ENCODE peak calls at places on chromosomes 16 and 17, in six cellular contexts. One of them, this sample, is unnamed.

GRCh38 chr16:23185661-23186060 is 3.1 kb downstream of the SCNN1G start:
- DNase-seq in hepatic stellate cell: no peak
- DNase-seq in progenitor cell of endocrine pancreas: no peak
- DNase-seq in adipocyte: no peak
- DNase-seq in midbrain: no peak
- DNase-seq in COR-L47: no peak
- DNase-seq in this sample: no peak

GRCh38 chr17:48529191-48529979 is 1.4 kb downstream of the HOXB1 start:
- DNase-seq in hepatic stellate cell: no peak
- DNase-seq in progenitor cell of endocrine pancreas: no peak
- DNase-seq in adipocyte: no peak
- DNase-seq in midbrain: no peak
- DNase-seq in COR-L47: no peak
- DNase-seq in this sample: no peak

GRCh38 chr17:66715745-66716156 is 119.2 kb upstream of the CACNG5 start:
- DNase-seq in hepatic stellate cell: peak
- DNase-seq in progenitor cell of endocrine pancreas: no peak
- DNase-seq in adipocyte: peak
- DNase-seq in midbrain: peak
- DNase-seq in COR-L47: peak
- DNase-seq in this sample: no peak

GRCh38 chr16:23103603-23104002 is 45.6 kb downstream of the USP31 start:
- DNase-seq in hepatic stellate cell: no peak
- DNase-seq in progenitor cell of endocrine pancreas: no peak
- DNase-seq in adipocyte: no peak
- DNase-seq in midbrain: no peak
- DNase-seq in COR-L47: no peak
- DNase-seq in this sample: no peak

GRCh38 chr16:16025214-16025968 is 76.0 kb downstream of the ABCC1 start:
- DNase-seq in hepatic stellate cell: peak
- DNase-seq in progenitor cell of endocrine pancreas: no peak
- DNase-seq in adipocyte: peak
- DNase-seq in midbrain: no peak
- DNase-seq in COR-L47: no peak
- DNase-seq in this sample: peak

GRCh38 chr16:85057948-85058347 is 30.4 kb downstream of the KIAA0513 start:
- DNase-seq in hepatic stellate cell: no peak
- DNase-seq in progenitor cell of endocrine pancreas: no peak
- DNase-seq in adipocyte: no peak
- DNase-seq in midbrain: no peak
- DNase-seq in COR-L47: no peak
- DNase-seq in this sample: no peak

GRCh38 chr17:7004398-7005253 is 7.8 kb upstream of the RNASEK start:
- DNase-seq in hepatic stellate cell: no peak
- DNase-seq in progenitor cell of endocrine pancreas: no peak
- DNase-seq in adipocyte: peak
- DNase-seq in midbrain: peak
- DNase-seq in COR-L47: peak
- DNase-seq in this sample: no peak

GRCh38 chr17:57286372-57287105 is 30.2 kb downstream of the MSI2 start:
- DNase-seq in hepatic stellate cell: no peak
- DNase-seq in progenitor cell of endocrine pancreas: no peak
- DNase-seq in adipocyte: no peak
- DNase-seq in midbrain: no peak
- DNase-seq in COR-L47: peak
- DNase-seq in this sample: no peak

GRCh38 chr16:79083879-79084278 is 516.7 kb downstream of the MAF start:
- DNase-seq in hepatic stellate cell: no peak
- DNase-seq in progenitor cell of endocrine pancreas: no peak
- DNase-seq in adipocyte: no peak
- DNase-seq in midbrain: no peak
- DNase-seq in COR-L47: no peak
- DNase-seq in this sample: no peak

GRCh38 chr17:42832934-42833770 is at the start of gene PSME3:
- DNase-seq in hepatic stellate cell: peak
- DNase-seq in progenitor cell of endocrine pancreas: peak
- DNase-seq in adipocyte: peak
- DNase-seq in midbrain: peak
- DNase-seq in COR-L47: peak
- DNase-seq in this sample: peak

GRCh38 chr17:47266782-47267181 is 13.2 kb downstream of the ITGB3 start:
- DNase-seq in hepatic stellate cell: no peak
- DNase-seq in progenitor cell of endocrine pancreas: no peak
- DNase-seq in adipocyte: no peak
- DNase-seq in midbrain: no peak
- DNase-seq in COR-L47: no peak
- DNase-seq in this sample: no peak

GRCh38 chr17:4934173-4934979 is 2.3 kb downstream of the GP1BA start:
- DNase-seq in hepatic stellate cell: peak
- DNase-seq in progenitor cell of endocrine pancreas: no peak
- DNase-seq in adipocyte: peak
- DNase-seq in midbrain: no peak
- DNase-seq in COR-L47: no peak
- DNase-seq in this sample: no peak

GRCh38 chr16:87063543-87063942 is 253.6 kb downstream of the C16orf95 start:
- DNase-seq in hepatic stellate cell: no peak
- DNase-seq in progenitor cell of endocrine pancreas: no peak
- DNase-seq in adipocyte: no peak
- DNase-seq in midbrain: no peak
- DNase-seq in COR-L47: no peak
- DNase-seq in this sample: no peak